ENCODE peak calls at places on chromosomes 4 and X, in nine cellular contexts. A, N, S, C, X, L, O, W and E are unnamed samples.
A peak's percentile ranks its signal among the peaks of the same experiment; 100 is the strongest.

GRCh38 chr4:11710484-11710883 is 281.8 kb upstream of the HS3ST1 start:
- DNase-seq in A (no peak), N (no peak), S (no peak), C (no peak), X (no peak), L (no peak), O (no peak), W (no peak), E (no peak)

GRCh38 chr4:26094076-26094475 is 180.1 kb downstream of the SMIM20 start:
- DNase-seq in A (no peak), N (no peak), S (no peak), C (no peak), X (no peak), L (no peak), O (no peak), W (no peak), E (no peak)

GRCh38 chr4:122278976-122279375 is 99.8 kb upstream of the ADAD1 start:
- DNase-seq in A (no peak), N (no peak), S (no peak), C (no peak), X (no peak), L (no peak), O (no peak), W (no peak), E (no peak)

GRCh38 chr4:45855857-45856256 is 268.0 kb downstream of the GABRG1 start:
- DNase-seq in A (no peak), N (no peak), S (no peak), C (no peak), X (no peak), L (no peak), O (no peak), W (no peak), E (no peak)

GRCh38 chr4:144701683-144702233 is 55.8 kb downstream of the HHIP start:
- DNase-seq in A (no peak), N (no peak), S (no peak), C (no peak), X (no peak), L (no peak), O (no peak), W (no peak), E (no peak)

GRCh38 chr4:18684932-18685331 is 663.4 kb upstream of the LCORL start:
- DNase-seq in A (no peak), N (no peak), S (no peak), C (no peak), X (no peak), L (no peak), O (no peak), W (no peak), E (no peak)

GRCh38 chrX:47283015-47283771 is 50.4 kb downstream of the USP11 start:
- DNase-seq in A (peak; percentile 56), N (peak; percentile 23), S (peak; percentile 75), C (no peak), X (no peak), L (no peak), O (no peak), W (no peak), E (no peak)

GRCh38 chrX:42824541-42824940 is 46.6 kb upstream of the PPP1R2C start:
- DNase-seq in A (no peak), N (no peak), S (no peak), C (no peak), X (no peak), L (no peak), O (no peak), W (no peak), E (no peak)

GRCh38 chr4:14888790-14889189 is 113.5 kb upstream of the CPEB2 start:
- DNase-seq in A (no peak), N (no peak), S (no peak), C (no peak), X (peak; percentile 21), L (no peak), O (no peak), W (no peak), E (no peak)

GRCh38 chr4:168817418-168817817 is 192.6 kb downstream of the CBR4 start:
- DNase-seq in A (no peak), N (no peak), S (no peak), C (no peak), X (no peak), L (no peak), O (no peak), W (no peak), E (no peak)

GRCh38 chr4:34323549-34324325 is 1920.6 kb downstream of the ARAP2 start:
- DNase-seq in A (no peak), N (no peak), S (no peak), C (no peak), X (peak; percentile 2), L (no peak), O (no peak), W (no peak), E (no peak)

GRCh38 chr4:73539386-73539785 is 57.8 kb downstream of the AFM start:
- DNase-seq in A (no peak), N (no peak), S (no peak), C (no peak), X (no peak), L (no peak), O (no peak), W (no peak), E (no peak)

GRCh38 chr4:54066088-54066415 is 1.6 kb upstream of the CHIC2 start:
- DNase-seq in A (peak; percentile 62), N (no peak), S (peak; percentile 14), C (no peak), X (no peak), L (no peak), O (no peak), W (no peak), E (no peak)

GRCh38 chr4:1720163-1720983 is 750 bp downstream of the TMEM129 start:
- DNase-seq in A (peak; percentile 85), N (peak; percentile 48), S (peak; percentile 80), C (peak; percentile 35), X (no peak), L (peak; percentile 39), O (peak; percentile 47), W (no peak), E (peak; percentile 38)

GRCh38 chr4:10336471-10336870 is 120.8 kb downstream of the ZNF518B start:
- DNase-seq in A (no peak), N (no peak), S (no peak), C (no peak), X (no peak), L (no peak), O (no peak), W (no peak), E (no peak)

GRCh38 chr4:2811830-2812599 is 19.1 kb downstream of the SH3BP2 start:
- DNase-seq in A (peak; percentile 90), N (peak; percentile 78), S (peak; percentile 99), C (peak; percentile 55), X (no peak), L (no peak), O (peak; percentile 65), W (peak; percentile 41), E (peak; percentile 51)

GRCh38 chr4:41177016-41177415 is 37.3 kb downstream of the APBB2 start:
- DNase-seq in A (no peak), N (peak; percentile 36), S (no peak), C (no peak), X (peak; percentile 16), L (no peak), O (no peak), W (peak; percentile 52), E (no peak)

GRCh38 chr4:187598246-187598645 is 397.3 kb upstream of the ZFP42 start:
- DNase-seq in A (no peak), N (no peak), S (no peak), C (no peak), X (no peak), L (no peak), O (no peak), W (no peak), E (no peak)

GRCh38 chr4:165827018-165827417 is 46.0 kb upstream of the TLL1 start:
- DNase-seq in A (no peak), N (no peak), S (no peak), C (no peak), X (no peak), L (no peak), O (no peak), W (no peak), E (no peak)

GRCh38 chrX:115233497-115234219 is at the start of gene LRCH2:
- DNase-seq in A (no peak), N (no peak), S (no peak), C (no peak), X (no peak), L (peak; percentile 39), O (no peak), W (no peak), E (no peak)

GRCh38 chr4:127781303-127782024 is 658 bp upstream of the HSPA4L start:
- DNase-seq in A (no peak), N (no peak), S (no peak), C (no peak), X (no peak), L (peak; percentile 26), O (no peak), W (peak; percentile 41), E (no peak)

GRCh38 chr4:154332681-154333421 is 158.7 kb downstream of the DCHS2 start:
- DNase-seq in A (peak; percentile 83), N (peak; percentile 26), S (no peak), C (peak; percentile 51), X (peak; percentile 1), L (no peak), O (peak; percentile 70), W (no peak), E (peak; percentile 5)

GRCh38 chrX:119062750-119063374 is 9.9 kb upstream of the CT47C1 start:
- DNase-seq in A (no peak), N (no peak), S (no peak), C (no peak), X (no peak), L (no peak), O (no peak), W (no peak), E (no peak)

GRCh38 chrX:55161581-55161980 is 58.6 kb upstream of the PAGE5 start:
- DNase-seq in A (no peak), N (no peak), S (no peak), C (no peak), X (no peak), L (no peak), O (no peak), W (no peak), E (no peak)

GRCh38 chrX:133670394-133670793 is 255.1 kb upstream of the GPC4 start:
- DNase-seq in A (peak; percentile 53), N (peak; percentile 25), S (peak; percentile 38), C (no peak), X (peak; percentile 30), L (no peak), O (no peak), W (no peak), E (no peak)

GRCh38 chr4:114396808-114397207 is 201.8 kb upstream of the UGT8 start:
- DNase-seq in A (no peak), N (no peak), S (no peak), C (no peak), X (no peak), L (no peak), O (no peak), W (no peak), E (no peak)

GRCh38 chr4:7860600-7861158 is 79.0 kb downstream of the AFAP1 start:
- DNase-seq in A (no peak), N (no peak), S (no peak), C (no peak), X (no peak), L (no peak), O (no peak), W (no peak), E (no peak)

GRCh38 chr4:15400911-15401671 is 26.7 kb upstream of the C1QTNF7 start:
- DNase-seq in A (peak; percentile 69), N (peak; percentile 7), S (peak; percentile 98), C (peak; percentile 36), X (peak; percentile 4), L (no peak), O (peak; percentile 35), W (no peak), E (no peak)

GRCh38 chr4:163251204-163251603 is 81.2 kb downstream of the NPY1R start:
- DNase-seq in A (no peak), N (no peak), S (peak; percentile 4), C (no peak), X (peak; percentile 5), L (no peak), O (no peak), W (no peak), E (no peak)

GRCh38 chr4:97987019-97987648 is 156.1 kb downstream of the STPG2 start:
- DNase-seq in A (no peak), N (peak; percentile 23), S (peak; percentile 49), C (no peak), X (peak; percentile 24), L (no peak), O (no peak), W (no peak), E (no peak)

GRCh38 chr4:72857787-72858186 is 211.7 kb downstream of the COX18 start:
- DNase-seq in A (no peak), N (no peak), S (no peak), C (no peak), X (no peak), L (no peak), O (no peak), W (no peak), E (no peak)